ENCODE peak calls at places on chromosome 12, in four cellular contexts. One of them, this sample, is unnamed. For H3K9me3, the result is how much of the 10 kb centered on the place peaks cover.

GRCh38 chr12:108000111-108000510 is 129.0 kb upstream of the WSCD2 start:
- DNase-seq in SK-N-SH: no peak
- DNase-seq in body of pancreas: no peak
- DNase-seq in mucosa of descending colon: no peak
- DNase-seq in this sample: no peak

GRCh38 chr12:98741229-98741614 is 96.1 kb downstream of the APAF1 start:
- DNase-seq in SK-N-SH: no peak
- DNase-seq in body of pancreas: no peak
- DNase-seq in mucosa of descending colon: no peak
- DNase-seq in this sample: no peak

GRCh38 chr12:104055686-104056388 is 5.8 kb upstream of the GLT8D2 start:
- DNase-seq in SK-N-SH: peak
- DNase-seq in body of pancreas: peak
- DNase-seq in mucosa of descending colon: peak
- DNase-seq in this sample: no peak

GRCh38 chr12:2335109-2335508 is 282.3 kb downstream of the CACNA1C start:
- DNase-seq in SK-N-SH: no peak
- DNase-seq in body of pancreas: no peak
- DNase-seq in mucosa of descending colon: no peak
- DNase-seq in this sample: no peak

GRCh38 chr12:109581856-109582255 is 8.3 kb downstream of the MVK start:
- DNase-seq in SK-N-SH: no peak
- DNase-seq in body of pancreas: no peak
- DNase-seq in mucosa of descending colon: no peak
- DNase-seq in this sample: peak

GRCh38 chr12:112183591-112184021 is 58.2 kb downstream of the TRAFD1 start:
- DNase-seq in SK-N-SH: no peak
- DNase-seq in body of pancreas: no peak
- DNase-seq in mucosa of descending colon: no peak
- DNase-seq in this sample: no peak

GRCh38 chr12:121792607-121793500 is 634 bp downstream of the RHOF start:
- DNase-seq in SK-N-SH: no peak
- DNase-seq in body of pancreas: no peak
- DNase-seq in mucosa of descending colon: peak
- DNase-seq in this sample: peak

GRCh38 chr12:113658030-113658655 is 186.5 kb upstream of the LHX5 start:
- DNase-seq in SK-N-SH: no peak
- DNase-seq in body of pancreas: no peak
- DNase-seq in mucosa of descending colon: no peak
- DNase-seq in this sample: no peak

GRCh38 chr12:47705239-47705570 is 625 bp downstream of the RPAP3 start:
- DNase-seq in SK-N-SH: no peak
- DNase-seq in body of pancreas: no peak
- DNase-seq in mucosa of descending colon: no peak
- DNase-seq in this sample: no peak

GRCh38 chr12:65825573-65826512 is 1.6 kb downstream of the HMGA2 start:
- DNase-seq in SK-N-SH: peak
- DNase-seq in body of pancreas: peak
- DNase-seq in mucosa of descending colon: peak
- DNase-seq in this sample: peak

GRCh38 chr12:21831671-21832357 is 57.3 kb upstream of the KCNJ8 start:
- DNase-seq in SK-N-SH: no peak
- DNase-seq in body of pancreas: no peak
- DNase-seq in mucosa of descending colon: no peak
- DNase-seq in this sample: no peak

GRCh38 chr12:14614704-14615121 is 47.0 kb upstream of the PLBD1 start:
- DNase-seq in SK-N-SH: no peak
- DNase-seq in body of pancreas: no peak
- DNase-seq in mucosa of descending colon: no peak
- DNase-seq in this sample: no peak

GRCh38 chr12:45674583-45674982 is 54.9 kb upstream of the ARID2 start:
- DNase-seq in SK-N-SH: no peak
- DNase-seq in body of pancreas: peak
- DNase-seq in mucosa of descending colon: peak
- DNase-seq in this sample: no peak

GRCh38 chr12:67241482-67241881 is 27.7 kb upstream of the CAND1 start:
- DNase-seq in SK-N-SH: no peak
- DNase-seq in body of pancreas: no peak
- DNase-seq in mucosa of descending colon: no peak
- DNase-seq in this sample: no peak

GRCh38 chr12:46373303-46374182 is 970 bp upstream of the SLC38A2 start:
- DNase-seq in SK-N-SH: peak
- DNase-seq in body of pancreas: peak
- DNase-seq in mucosa of descending colon: peak
- DNase-seq in this sample: peak

GRCh38 chr12:77231548-77231947 is 166.2 kb upstream of the E2F7 start:
- DNase-seq in SK-N-SH: peak
- DNase-seq in body of pancreas: peak
- DNase-seq in mucosa of descending colon: peak
- DNase-seq in this sample: no peak

GRCh38 chr12:112380663-112381420 is 1.4 kb downstream of the HECTD4 start:
- DNase-seq in SK-N-SH: peak
- DNase-seq in body of pancreas: no peak
- DNase-seq in mucosa of descending colon: peak
- DNase-seq in this sample: no peak

DNA sequence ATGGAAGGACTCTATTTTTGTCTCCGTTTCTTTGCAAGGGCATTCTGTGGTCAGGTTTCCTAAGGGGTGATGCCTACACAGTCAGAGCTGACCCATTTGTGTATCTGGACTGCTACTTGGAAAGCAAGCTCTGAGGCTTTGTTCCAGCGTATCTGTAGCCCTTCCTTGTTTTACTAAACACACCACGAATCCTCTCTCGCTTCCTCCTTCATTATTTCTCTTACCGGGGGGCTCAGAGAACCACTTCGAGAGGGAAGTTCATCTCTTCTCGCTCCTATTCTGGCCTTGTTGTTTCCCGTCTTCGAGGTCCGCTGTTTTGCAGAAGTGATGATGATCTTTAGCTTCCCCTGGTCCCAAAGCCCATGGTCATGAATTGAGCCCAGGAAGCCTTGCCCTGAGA is 164.7 kb downstream of the SSPN start:
- DNase-seq in SK-N-SH: no peak
- DNase-seq in body of pancreas: no peak
- DNase-seq in mucosa of descending colon: no peak
- DNase-seq in this sample: no peak
- H3K9me3 ChIP-seq in SK-N-SH: under half
- H3K9me3 ChIP-seq in body of pancreas: under half
- H3K9me3 ChIP-seq in mucosa of descending colon: under half
- H3K9me3 ChIP-seq in this sample: under half

DNA sequence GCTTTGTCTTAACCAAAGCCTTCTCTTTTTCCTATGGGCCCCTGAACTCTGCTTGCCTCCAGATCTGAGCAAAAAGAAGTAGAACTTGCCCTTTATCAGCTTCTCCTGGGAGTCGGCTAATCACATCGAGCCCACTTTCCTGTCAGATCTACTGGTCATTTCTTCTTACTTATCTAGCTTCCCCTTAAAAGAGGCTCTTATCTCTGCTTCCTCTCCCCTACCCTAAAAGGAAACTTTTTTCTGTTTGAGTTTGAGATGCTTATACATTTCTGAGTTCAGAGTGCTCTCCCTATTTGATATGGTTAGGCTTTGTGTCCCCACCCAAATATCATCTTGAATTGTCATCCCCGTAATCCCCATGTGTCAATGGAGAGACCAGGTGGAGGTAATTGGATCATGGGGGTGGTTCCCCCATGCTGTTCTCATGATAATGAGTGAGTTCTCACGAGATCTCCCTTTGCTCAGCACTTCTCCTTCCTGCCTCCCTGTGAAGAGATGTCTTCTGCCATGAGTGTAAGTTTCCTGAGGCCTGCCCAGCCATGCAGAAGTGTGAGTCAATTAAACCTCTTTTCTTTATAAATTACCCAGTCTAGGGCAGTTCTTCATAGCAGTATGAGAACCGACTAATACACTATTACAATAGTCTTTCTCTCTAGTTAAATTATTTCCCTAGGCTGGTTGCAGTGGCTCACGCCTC is 114.7 kb upstream of the AMN1 start:
- DNase-seq in SK-N-SH: no peak
- DNase-seq in body of pancreas: no peak
- DNase-seq in mucosa of descending colon: no peak
- DNase-seq in this sample: no peak
- H3K9me3 ChIP-seq in SK-N-SH: under half
- H3K9me3 ChIP-seq in body of pancreas: under half
- H3K9me3 ChIP-seq in mucosa of descending colon: under half
- H3K9me3 ChIP-seq in this sample: under half

DNA sequence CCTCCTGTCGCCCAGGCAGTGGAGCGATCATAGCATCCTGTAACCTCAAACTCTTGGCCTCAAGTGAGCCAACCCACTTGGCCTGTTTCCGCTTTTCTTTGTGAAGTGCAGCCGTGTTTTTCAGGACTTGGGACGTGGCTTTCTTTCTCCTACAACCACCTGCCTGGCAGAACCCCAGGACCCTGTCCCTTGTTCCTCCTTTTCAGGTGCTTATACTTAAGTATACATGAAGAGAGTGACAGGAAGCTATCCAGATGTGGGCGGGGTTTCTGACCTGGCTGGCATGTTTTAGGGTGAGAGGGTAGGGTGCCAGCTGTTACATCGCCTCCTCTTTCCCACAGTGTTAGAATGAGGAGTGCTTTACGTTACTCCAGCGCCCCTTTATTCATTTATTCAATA is 684 bp downstream of the ZNF140 start:
- DNase-seq in SK-N-SH: no peak
- DNase-seq in body of pancreas: peak
- DNase-seq in mucosa of descending colon: peak
- DNase-seq in this sample: no peak
- H3K9me3 ChIP-seq in SK-N-SH: under half
- H3K9me3 ChIP-seq in body of pancreas: under half
- H3K9me3 ChIP-seq in mucosa of descending colon: half or more
- H3K9me3 ChIP-seq in this sample: under half

GRCh38 chr12:50913224-50913623 is 39.1 kb upstream of the HIGD1C start:
- DNase-seq in SK-N-SH: no peak
- DNase-seq in body of pancreas: no peak
- DNase-seq in mucosa of descending colon: no peak
- DNase-seq in this sample: no peak

GRCh38 chr12:50916292-50916691 is 36.1 kb upstream of the HIGD1C start:
- DNase-seq in SK-N-SH: no peak
- DNase-seq in body of pancreas: no peak
- DNase-seq in mucosa of descending colon: no peak
- DNase-seq in this sample: no peak

GRCh38 chr12:50918584-50919316 is 33.6 kb upstream of the HIGD1C start:
- DNase-seq in SK-N-SH: no peak
- DNase-seq in body of pancreas: no peak
- DNase-seq in mucosa of descending colon: no peak
- DNase-seq in this sample: no peak

GRCh38 chr12:50914872-50915484 is 37.4 kb upstream of the HIGD1C start:
- DNase-seq in SK-N-SH: no peak
- DNase-seq in body of pancreas: no peak
- DNase-seq in mucosa of descending colon: no peak
- DNase-seq in this sample: no peak
- H3K9me3 ChIP-seq in SK-N-SH: under half
- H3K9me3 ChIP-seq in body of pancreas: under half
- H3K9me3 ChIP-seq in mucosa of descending colon: under half
- H3K9me3 ChIP-seq in this sample: under half

GRCh38 chr12:133026996-133027395 is 10.3 kb upstream of the ZNF84 start:
- DNase-seq in SK-N-SH: no peak
- DNase-seq in body of pancreas: no peak
- DNase-seq in mucosa of descending colon: no peak
- DNase-seq in this sample: no peak

DNA sequence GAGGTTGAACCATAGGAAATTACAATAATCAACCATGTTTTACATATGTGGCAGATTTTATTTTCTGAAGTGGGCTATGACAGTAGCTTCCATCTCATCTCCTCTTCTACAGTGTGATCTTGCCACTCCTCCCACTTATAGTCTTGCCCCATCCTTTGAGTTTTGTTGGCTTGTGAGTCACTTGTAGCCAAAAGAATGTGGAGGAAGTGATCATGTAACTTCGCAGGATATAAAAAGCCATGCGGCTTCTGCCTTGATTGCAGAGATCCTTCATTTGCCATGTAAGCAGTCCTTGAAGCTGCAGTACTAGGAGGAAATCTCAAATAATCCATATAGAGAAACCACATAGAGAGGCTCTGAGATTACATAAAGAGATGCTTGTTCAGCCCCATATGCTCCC is 13.7 kb upstream of the ZNF84 start:
- DNase-seq in SK-N-SH: no peak
- DNase-seq in body of pancreas: no peak
- DNase-seq in mucosa of descending colon: no peak
- DNase-seq in this sample: no peak
- H3K9me3 ChIP-seq in SK-N-SH: under half
- H3K9me3 ChIP-seq in body of pancreas: under half
- H3K9me3 ChIP-seq in mucosa of descending colon: half or more
- H3K9me3 ChIP-seq in this sample: under half

GRCh38 chr12:86627001-86627400 is 370.8 kb upstream of the MGAT4C start:
- DNase-seq in SK-N-SH: no peak
- DNase-seq in body of pancreas: no peak
- DNase-seq in mucosa of descending colon: no peak
- DNase-seq in this sample: peak
- H3K9me3 ChIP-seq in SK-N-SH: under half
- H3K9me3 ChIP-seq in body of pancreas: under half
- H3K9me3 ChIP-seq in mucosa of descending colon: under half
- H3K9me3 ChIP-seq in this sample: under half

GRCh38 chr12:133225527-133225926 is 10.2 kb downstream of the ANHX start:
- DNase-seq in SK-N-SH: no peak
- DNase-seq in body of pancreas: no peak
- DNase-seq in mucosa of descending colon: no peak
- DNase-seq in this sample: no peak
- H3K9me3 ChIP-seq in SK-N-SH: under half
- H3K9me3 ChIP-seq in body of pancreas: under half
- H3K9me3 ChIP-seq in mucosa of descending colon: half or more
- H3K9me3 ChIP-seq in this sample: under half